ENCODE peak calls at places on chromosomes 5 and 9, in four cellular contexts. A, J, F and Z are unnamed samples.

GRCh38 chr5:119070578-119070827 is 384 bp upstream of the DMXL1 start:
- DNase-seq in A (no peak), J (no peak), F (no peak), Z (no peak)

GRCh38 chr9:134283111-134283515 is 43.1 kb upstream of the RXRA start:
- DNase-seq in A (peak; percentile 25), J (no peak), F (no peak), Z (peak; percentile 31)

GRCh38 chr5:128446-128845 is 36.5 kb downstream of the PLEKHG4B start:
- DNase-seq in A (peak; percentile 23), J (no peak), F (no peak), Z (peak; percentile 26)

GRCh38 chr5:62418462-62419076 is 6.0 kb downstream of the IPO11 start:
- DNase-seq in A (no peak), J (no peak), F (no peak), Z (no peak)

GRCh38 chr9:22103650-22104575 is 94.8 kb upstream of the CDKN2B start:
- DNase-seq in A (peak; percentile 59), J (no peak), F (no peak), Z (no peak)

GRCh38 chr9:19151425-19152159 is 24.3 kb upstream of the PLIN2 start:
- DNase-seq in A (no peak), J (no peak), F (no peak), Z (no peak)

GRCh38 chr5:145237843-145238242 is 597.3 kb downstream of the PRELID2 start:
- DNase-seq in A (peak; percentile 10), J (no peak), F (peak; percentile 68), Z (no peak)

GRCh38 chr9:3880851-3881250 is 355.1 kb upstream of the RFX3 start:
- DNase-seq in A (peak; percentile 94), J (no peak), F (peak; percentile 80), Z (peak; percentile 66)

GRCh38 chr9:91214086-91214485 is 147.6 kb downstream of the AUH start:
- DNase-seq in A (no peak), J (no peak), F (no peak), Z (no peak)

GRCh38 chr5:53381-54174 is 38.4 kb upstream of the PLEKHG4B start:
- DNase-seq in A (no peak), J (no peak), F (no peak), Z (no peak)

GRCh38 chr9:137454506-137455360 is 4.4 kb downstream of the NSMF start:
- DNase-seq in A (no peak), J (peak; percentile 64), F (no peak), Z (no peak)

GRCh38 chr5:60903356-60903755 is 41.5 kb downstream of the ERCC8 start:
- DNase-seq in A (no peak), J (no peak), F (no peak), Z (no peak)

GRCh38 chr5:94545870-94546625 is 72.4 kb downstream of the KIAA0825 start:
- DNase-seq in A (no peak), J (peak; percentile 22), F (peak; percentile 83), Z (no peak)

GRCh38 chr5:163478126-163478981 is 17.9 kb downstream of the HMMR start:
- DNase-seq in A (no peak), J (no peak), F (no peak), Z (no peak)

GRCh38 chr5:122701640-122702523 is 73.0 kb upstream of the SNX2 start:
- DNase-seq in A (no peak), J (no peak), F (peak; percentile 3), Z (no peak)

GRCh38 chr9:33942471-33943083 is 106.1 kb downstream of the UBAP2 start:
- DNase-seq in A (peak; percentile 14), J (no peak), F (no peak), Z (peak; percentile 15)

GRCh38 chr9:93865716-93866115 is 89.4 kb downstream of the BARX1 start:
- DNase-seq in A (no peak), J (no peak), F (no peak), Z (no peak)

GRCh38 chr5:154117050-154117449 is 73.5 kb upstream of the GALNT10 start:
- DNase-seq in A (no peak), J (no peak), F (no peak), Z (no peak)

GRCh38 chr9:134174073-134174449 is 9.7 kb upstream of the RNU6ATAC start:
- DNase-seq in A (no peak), J (no peak), F (peak; percentile 97), Z (no peak)

GRCh38 chr9:2337602-2338001 is 284.0 kb upstream of the VLDLR start:
- DNase-seq in A (no peak), J (no peak), F (no peak), Z (no peak)

GRCh38 chr9:72974501-72974900 is 21.6 kb upstream of the ALDH1A1 start:
- DNase-seq in A (no peak), J (no peak), F (no peak), Z (no peak)

GRCh38 chr5:56625577-56625976 is 189.8 kb upstream of the MAP3K1 start:
- DNase-seq in A (peak; percentile 37), J (no peak), F (no peak), Z (peak; percentile 93)

GRCh38 chr9:9521033-9521779 is 1091.6 kb downstream of the PTPRD start:
- DNase-seq in A (no peak), J (no peak), F (no peak), Z (no peak)

GRCh38 chr5:3954189-3954588 is 358.6 kb downstream of the IRX1 start:
- DNase-seq in A (no peak), J (no peak), F (no peak), Z (no peak)

GRCh38 chr9:82894961-82895902 is 167.7 kb downstream of the RASEF start:
- DNase-seq in A (no peak), J (no peak), F (no peak), Z (no peak)

GRCh38 chr5:3594514-3595101 is 1.0 kb upstream of the IRX1 start:
- DNase-seq in A (no peak), J (no peak), F (no peak), Z (no peak)

GRCh38 chr5:92808474-92808873 is 772.5 kb downstream of the NR2F1-AS1 start:
- DNase-seq in A (no peak), J (no peak), F (no peak), Z (no peak)

GRCh38 chr5:55577353-55578060 is 42.7 kb upstream of the PLPP1 start:
- DNase-seq in A (no peak), J (no peak), F (no peak), Z (no peak)

GRCh38 chr5:148909001-148909400 is 82.6 kb downstream of the ADRB2 start:
- DNase-seq in A (no peak), J (no peak), F (no peak), Z (peak; percentile 62)

GRCh38 chr5:92468307-92468706 is 1085.2 kb upstream of the ARRDC3 start:
- DNase-seq in A (no peak), J (no peak), F (no peak), Z (no peak)

GRCh38 chr9:4927701-4928100 is 57.4 kb upstream of the JAK2 start:
- DNase-seq in A (no peak), J (no peak), F (no peak), Z (peak; percentile 26)

GRCh38 chr9:4923580-4924544 is 61.2 kb upstream of the JAK2 start:
- DNase-seq in A (no peak), J (no peak), F (peak; percentile 62), Z (no peak)

GRCh38 chr9:4926239-4926638 is 58.8 kb upstream of the JAK2 start:
- DNase-seq in A (no peak), J (no peak), F (no peak), Z (no peak)

GRCh38 chr9:4929917-4930316 is 55.2 kb upstream of the JAK2 start:
- DNase-seq in A (no peak), J (no peak), F (no peak), Z (no peak)

DNA sequence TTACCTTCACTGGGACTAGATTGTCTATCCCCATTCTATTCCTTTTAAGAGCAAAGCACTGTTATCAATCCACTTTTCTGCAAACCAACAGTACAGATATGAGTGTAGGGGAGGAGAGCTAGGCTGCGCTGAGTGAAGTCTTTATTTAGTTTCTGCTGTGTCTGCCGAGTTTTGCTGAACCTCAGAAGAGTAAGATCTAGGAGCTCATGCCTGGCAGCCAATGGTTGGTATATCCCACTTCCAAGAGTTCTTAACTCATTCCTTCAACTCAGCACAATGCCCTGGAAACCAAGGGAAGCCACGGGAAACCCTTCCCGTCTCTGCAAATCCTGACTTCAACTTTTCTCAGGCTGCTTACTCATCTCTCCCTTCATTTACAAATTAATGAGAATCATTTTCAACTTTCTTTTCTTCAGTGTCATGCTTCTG is 58.0 kb upstream of the JAK2 start:
- DNase-seq in A (no peak), J (no peak), F (no peak), Z (no peak)
- H3K4me3 ChIP-seq in A (no peak overlapping the region), J (no peak overlapping the region), F (no peak overlapping the region), Z (no peak overlapping the region)

GRCh38 chr9:105725370-105725769 is 31.0 kb downstream of the TMEM38B start:
- DNase-seq in A (no peak), J (no peak), F (no peak), Z (no peak)

GRCh38 chr9:105716146-105716545 is 21.8 kb downstream of the TMEM38B start:
- DNase-seq in A (no peak), J (no peak), F (no peak), Z (no peak)

DNA sequence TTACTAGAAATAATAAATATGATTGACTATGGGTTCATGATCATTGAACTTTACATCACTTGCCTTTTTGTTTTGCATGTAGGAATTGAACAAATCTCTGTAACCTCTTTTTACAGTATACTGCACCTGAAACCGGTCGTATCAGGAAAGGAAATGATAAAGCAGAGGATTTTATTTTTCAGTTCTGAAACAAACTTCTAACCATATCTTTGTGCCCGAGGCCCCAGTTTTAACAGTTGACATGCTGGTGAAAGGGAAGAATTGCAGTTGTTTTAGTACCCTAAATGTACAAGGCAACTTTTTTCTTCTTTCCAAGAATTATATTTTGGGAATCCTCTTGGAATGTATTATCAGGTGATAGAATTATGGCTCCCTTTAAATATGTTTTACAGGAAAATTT is 27.8 kb downstream of the TMEM38B start:
- DNase-seq in A (no peak), J (no peak), F (no peak), Z (no peak)
- TF ChIP-seq CTCF in A (no peak), J (no peak), F (no peak), Z (no peak)

GRCh38 chr9:677461-678097 is 163.9 kb upstream of the DMRT1 start:
- DNase-seq in A (no peak), J (no peak), F (no peak), Z (no peak)
- H3K4me3 ChIP-seq in A (no peak overlapping the region), J (no peak overlapping the region), F (no peak overlapping the region), Z (no peak overlapping the region)

GRCh38 chr9:7542648-7543165 is 256.9 kb downstream of the DMAC1 start:
- DNase-seq in A (no peak), J (no peak), F (no peak), Z (no peak)
- TF ChIP-seq CTCF in A (no peak), J (no peak), F (no peak), Z (no peak)

GRCh38 chr5:180648658-180649296 is 623 bp downstream of the FLT4 start:
- DNase-seq in A (no peak), J (no peak), F (no peak), Z (no peak)
- H3K4me3 ChIP-seq in A (no peak overlapping the region), J (no peak overlapping the region), F (no peak overlapping the region), Z (no peak overlapping the region)